ENCODE peak calls at places on chromosomes 16 and 17, in seven cellular contexts. M is thyroid gland; R is Peyer's patch; Z is type B pancreatic cell; F is activated naive CD4-positive, alpha-beta T cell treated with Interleukin-2 at 50 U/mL for 16 hours; P is Caki2; W is left ventricle myocardium inferior. E is an unnamed sample.

GRCh38 chr16:3740186-3740585 is 22.9 kb upstream of the TRAP1 start:
- DNase-seq in M (no peak), R (peak; percentile 27), Z (no peak), F (no peak), P (no peak), W (no peak), E (no peak)

GRCh38 chr17:58756246-58757161 is 850 bp downstream of the PPM1E start:
- DNase-seq in M (no peak), R (no peak), Z (no peak), F (peak; percentile 5), P (peak; percentile 3), W (no peak), E (peak; percentile 26)

GRCh38 chr17:57600092-57600491 is 145.0 kb downstream of the CCDC182 start:
- DNase-seq in M (no peak), R (no peak), Z (no peak), F (peak; percentile 31), P (no peak), W (no peak), E (no peak)

GRCh38 chr17:66684256-66684655 is 150.7 kb upstream of the CACNG5 start:
- DNase-seq in M (no peak), R (peak; percentile 56), Z (no peak), F (no peak), P (no peak), W (no peak), E (peak; percentile 42)

GRCh38 chr16:68978303-68978954 is 127.0 kb upstream of the HAS3 start:
- DNase-seq in M (peak; percentile 34), R (no peak), Z (no peak), F (no peak), P (no peak), W (no peak), E (no peak)

GRCh38 chr16:66525396-66526180 is 24.3 kb downstream of the TK2 start:
- DNase-seq in M (no peak), R (no peak), Z (no peak), F (no peak), P (no peak), W (no peak), E (peak; percentile 97)

GRCh38 chr17:70636517-70637133 is 467.3 kb downstream of the KCNJ2 start:
- DNase-seq in M (no peak), R (no peak), Z (no peak), F (no peak), P (peak; percentile 36), W (no peak), E (peak; percentile 67)

GRCh38 chr17:245020-245419 is 63.6 kb upstream of the DOC2B start:
- DNase-seq in M (no peak), R (no peak), Z (no peak), F (no peak), P (no peak), W (peak; percentile 2), E (no peak)

GRCh38 chr16:66520406-66521194 is 29.3 kb downstream of the TK2 start:
- DNase-seq in M (no peak), R (no peak), Z (no peak), F (no peak), P (no peak), W (peak; percentile 59), E (no peak)

GRCh38 chr17:751269-752001 is 629 bp downstream of the GEMIN4 start:
- DNase-seq in M (peak; percentile 34), R (peak; percentile 68), Z (no peak), F (peak; percentile 59), P (peak; percentile 7), W (peak; percentile 26), E (peak; percentile 72)

GRCh38 chr16:19698480-19699465 is 19.3 kb downstream of the KNOP1 start:
- DNase-seq in M (peak; percentile 26), R (no peak), Z (no peak), F (no peak), P (peak; percentile 67), W (no peak), E (no peak)

GRCh38 chr17:67441052-67441738 is 64.1 kb downstream of the PITPNC1 start:
- DNase-seq in M (peak; percentile 5), R (peak; percentile 83), Z (no peak), F (peak; percentile 78), P (peak; percentile 84), W (no peak), E (peak; percentile 93)

GRCh38 chr17:45895969-45896793 is 1.8 kb downstream of the MAPT start:
- DNase-seq in M (no peak), R (no peak), Z (no peak), F (no peak), P (no peak), W (no peak), E (no peak)

GRCh38 chr17:4492762-4493561 is 5.7 kb upstream of the SPNS2 start:
- DNase-seq in M (peak; percentile 34), R (peak; percentile 79), Z (peak; percentile 84), F (no peak), P (peak; percentile 73), W (no peak), E (peak; percentile 55)

GRCh38 chr17:59839646-59840328 is 53.0 kb downstream of the TUBD1 start:
- DNase-seq in M (no peak), R (peak; percentile 32), Z (no peak), F (no peak), P (peak; percentile 60), W (no peak), E (peak; percentile 39)

GRCh38 chr16:24815052-24815451 is 30.7 kb upstream of the SLC5A11 start:
- DNase-seq in M (no peak), R (no peak), Z (no peak), F (no peak), P (no peak), W (no peak), E (no peak)

GRCh38 chr17:38872671-38873385 is 3.0 kb downstream of the LASP1 start:
- DNase-seq in M (no peak), R (no peak), Z (no peak), F (no peak), P (no peak), W (no peak), E (no peak)

GRCh38 chr17:1290676-1291075 is 11.2 kb downstream of the TRARG1 start:
- DNase-seq in M (no peak), R (no peak), Z (no peak), F (no peak), P (no peak), W (no peak), E (no peak)

GRCh38 chr17:7326186-7326585 is 2.9 kb downstream of the NEURL4 start:
- DNase-seq in M (no peak), R (no peak), Z (no peak), F (no peak), P (no peak), W (no peak), E (no peak)

GRCh38 chr16:1283996-1284592 is 25.3 kb upstream of the UBE2I start:
- DNase-seq in M (no peak), R (no peak), Z (no peak), F (no peak), P (no peak), W (no peak), E (no peak)

GRCh38 chr17:40309031-40309937 is at the start of gene RARA:
- DNase-seq in M (peak; percentile 61), R (peak; percentile 82), Z (no peak), F (no peak), P (peak; percentile 61), W (peak; percentile 59), E (no peak)

GRCh38 chr16:88713568-88714419 is 7.5 kb downstream of the CTU2 start:
- DNase-seq in M (no peak), R (no peak), Z (no peak), F (no peak), P (no peak), W (no peak), E (peak; percentile 62)

GRCh38 chr17:31431098-31431794 is 39.8 kb downstream of the RAB11FIP4 start:
- DNase-seq in M (no peak), R (no peak), Z (no peak), F (no peak), P (no peak), W (no peak), E (no peak)

GRCh38 chr17:67210915-67211314 is 34.1 kb downstream of the HELZ start:
- DNase-seq in M (no peak), R (no peak), Z (no peak), F (no peak), P (no peak), W (no peak), E (no peak)

GRCh38 chr16:51881731-51882130 is 665.2 kb downstream of the TOX3 start:
- DNase-seq in M (no peak), R (no peak), Z (no peak), F (no peak), P (no peak), W (no peak), E (no peak)

GRCh38 chr16:22424161-22424937 is 49.9 kb upstream of the CDR2 start:
- DNase-seq in M (no peak), R (no peak), Z (no peak), F (no peak), P (no peak), W (no peak), E (no peak)

GRCh38 chr17:81712468-81713003 is 452 bp downstream of the SLC25A10 start:
- DNase-seq in M (peak; percentile 52), R (no peak), Z (no peak), F (peak; percentile 25), P (peak; percentile 57), W (no peak), E (peak; percentile 61)

GRCh38 chr16:13322357-13322756 is 421.0 kb downstream of the SHISA9 start:
- DNase-seq in M (no peak), R (no peak), Z (no peak), F (no peak), P (no peak), W (no peak), E (no peak)

GRCh38 chr17:82383411-82383810 is 11.8 kb downstream of the UTS2R start:
- DNase-seq in M (no peak), R (no peak), Z (no peak), F (no peak), P (no peak), W (no peak), E (no peak)

GRCh38 chr17:72460711-72461110 is 339.9 kb downstream of the SOX9 start:
- DNase-seq in M (peak; percentile 88), R (no peak), Z (no peak), F (no peak), P (no peak), W (no peak), E (no peak)

GRCh38 chr17:67442787-67443624 is 65.9 kb downstream of the PITPNC1 start:
- DNase-seq in M (no peak), R (no peak), Z (no peak), F (no peak), P (no peak), W (no peak), E (no peak)

GRCh38 chr17:65290041-65290440 is 152.9 kb downstream of the RGS9 start:
- DNase-seq in M (no peak), R (peak; percentile 67), Z (no peak), F (no peak), P (no peak), W (no peak), E (no peak)

GRCh38 chr17:5825717-5826330 is 241.5 kb upstream of the NLRP1 start:
- DNase-seq in M (no peak), R (no peak), Z (no peak), F (no peak), P (peak; percentile 92), W (no peak), E (peak; percentile 83)

GRCh38 chr17:10127819-10128375 is 70.5 kb downstream of the GAS7 start:
- DNase-seq in M (peak; percentile 48), R (peak; percentile 76), Z (no peak), F (no peak), P (no peak), W (peak; percentile 87), E (peak; percentile 65)

GRCh38 chr16:75420987-75421819 is 12.1 kb downstream of the CFDP1 start:
- DNase-seq in M (peak; percentile 63), R (peak; percentile 82), Z (peak; percentile 75), F (peak; percentile 29), P (peak; percentile 44), W (peak; percentile 85), E (peak; percentile 72)

E was measured in ELR.